ENCODE peak calls at places on chromosome 16, in nine cellular contexts. C, J, L, E, Z, W, M, V and N are unnamed samples.

GRCh38 chr16:84914273-84914672 is 94.5 kb downstream of the CRISPLD2 start:
- DNase-seq in C (no peak), J (no peak), L (no peak), E (no peak), Z (no peak), W (no peak), M (peak; percentile 83), V (peak; percentile 67), N (no peak)

GRCh38 chr16:22191966-22192260 is 14.2 kb upstream of the EEF2K start:
- DNase-seq in C (no peak), J (no peak), L (no peak), E (no peak), Z (no peak), W (peak; percentile 49), M (peak; percentile 62), V (no peak), N (no peak)

GRCh38 chr16:80174416-80174815 is 366.4 kb upstream of the DYNLRB2 start:
- DNase-seq in C (no peak), J (no peak), L (peak; percentile 78), E (peak; percentile 83), Z (peak; percentile 72), W (no peak), M (no peak), V (no peak), N (peak; percentile 80)

GRCh38 chr16:21646721-21647561 is 5.5 kb downstream of the IGSF6 start:
- DNase-seq in C (no peak), J (no peak), L (no peak), E (peak; percentile 57), Z (no peak), W (no peak), M (no peak), V (no peak), N (no peak)

GRCh38 chr16:75476817-75477216 is 12.3 kb upstream of the TMEM170A start:
- DNase-seq in C (no peak), J (no peak), L (no peak), E (no peak), Z (no peak), W (no peak), M (no peak), V (no peak), N (no peak)

GRCh38 chr16:54361813-54362212 is 75.2 kb upstream of the IRX3 start:
- DNase-seq in C (no peak), J (no peak), L (no peak), E (no peak), Z (peak; percentile 7), W (no peak), M (no peak), V (no peak), N (no peak)

GRCh38 chr16:58264961-58265479 is 29.8 kb downstream of the PRSS54 start:
- DNase-seq in C (no peak), J (no peak), L (peak; percentile 56), E (peak; percentile 97), Z (peak; percentile 46), W (no peak), M (no peak), V (no peak), N (peak; percentile 43)

GRCh38 chr16:58269526-58269925 is 25.3 kb downstream of the PRSS54 start:
- DNase-seq in C (no peak), J (no peak), L (no peak), E (no peak), Z (no peak), W (no peak), M (no peak), V (no peak), N (no peak)

GRCh38 chr16:2857451-2858244 is at the start of gene PRSS22:
- DNase-seq in C (no peak), J (peak; percentile 74), L (no peak), E (peak; percentile 56), Z (no peak), W (no peak), M (peak; percentile 44), V (no peak), N (no peak)

GRCh38 chr16:2856061-2856670 is 1.8 kb downstream of the PRSS22 start:
- DNase-seq in C (peak; percentile 44), J (peak; percentile 69), L (no peak), E (peak; percentile 30), Z (no peak), W (no peak), M (peak; percentile 39), V (no peak), N (no peak)

GRCh38 chr16:2859686-2860265 is 1.8 kb upstream of the PRSS22 start:
- DNase-seq in C (no peak), J (no peak), L (no peak), E (no peak), Z (no peak), W (no peak), M (peak; percentile 22), V (no peak), N (no peak)

GRCh38 chr16:2856686-2857450 is 1.1 kb downstream of the PRSS22 start:
- DNase-seq in C (no peak), J (no peak), L (no peak), E (no peak), Z (no peak), W (no peak), M (peak; percentile 28), V (no peak), N (no peak)

GRCh38 chr16:2858245-2859025 is 465 bp upstream of the PRSS22 start:
- DNase-seq in C (no peak), J (peak; percentile 82), L (no peak), E (peak; percentile 78), Z (no peak), W (no peak), M (peak; percentile 37), V (no peak), N (no peak)
- TF ChIP-seq CTCF in C (no peak), J (peak; percentile 27), L (no peak), E (peak; percentile 10), Z (no peak), W (no peak), M (no peak), V (no peak), N (no peak)

GRCh38 chr16:24253192-24253591 is 2.9 kb upstream of the CACNG3 start:
- DNase-seq in C (peak; percentile 33), J (no peak), L (peak; percentile 29), E (peak; percentile 51), Z (peak; percentile 48), W (no peak), M (no peak), V (no peak), N (no peak)

GRCh38 chr16:24257965-24258364 is 1.8 kb downstream of the CACNG3 start:
- DNase-seq in C (no peak), J (no peak), L (no peak), E (no peak), Z (peak; percentile 1), W (no peak), M (no peak), V (no peak), N (no peak)

DNA sequence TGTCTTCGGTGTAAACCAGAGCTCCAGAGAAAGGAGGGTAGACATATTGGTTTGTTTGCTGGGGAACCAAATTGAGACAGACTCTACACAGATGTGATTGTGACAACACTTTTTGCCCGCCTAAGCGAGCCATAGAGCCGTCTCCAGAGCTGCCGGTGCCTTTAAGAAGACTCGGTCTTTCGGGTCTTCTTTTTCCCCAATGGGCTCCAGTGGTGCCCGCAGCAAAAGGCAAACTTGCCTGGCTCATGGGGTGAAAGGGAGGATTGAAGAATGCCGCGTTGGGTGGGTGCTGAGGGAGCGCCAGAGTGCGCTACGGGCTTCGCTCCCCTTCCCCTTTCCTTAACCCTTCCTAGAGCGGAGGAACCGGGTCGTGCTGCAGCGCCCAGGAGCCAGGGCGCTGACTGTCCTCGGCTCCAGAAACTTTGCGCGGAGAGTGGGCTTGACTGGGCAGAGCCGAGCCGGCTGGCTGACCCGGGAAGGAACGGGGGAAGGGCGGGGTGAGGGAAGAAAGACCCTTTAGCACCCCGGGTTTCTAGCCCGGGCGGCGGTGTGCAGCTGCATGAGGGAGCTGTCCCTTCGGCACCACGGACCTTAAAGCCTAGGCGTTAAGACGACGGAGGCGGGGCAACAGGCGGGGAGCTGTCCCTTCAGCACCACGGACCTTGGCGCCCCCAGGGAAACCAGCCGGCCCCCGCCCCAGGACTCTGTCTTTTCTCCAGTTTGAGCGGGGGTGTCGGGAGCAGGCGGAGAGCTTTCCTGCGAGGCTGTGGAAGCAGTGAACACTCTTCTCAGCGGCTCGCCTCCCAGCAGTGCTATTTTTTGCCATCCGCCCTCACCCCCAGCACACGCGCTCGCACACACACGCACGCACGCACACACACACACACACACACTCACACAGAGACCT is at the start of gene CACNG3:
- DNase-seq in C (peak; percentile 97), J (peak; percentile 62), L (peak; percentile 23), E (peak; percentile 43), Z (peak; percentile 38), W (no peak), M (no peak), V (no peak), N (no peak)
- TF ChIP-seq CTCF in C (no peak), J (no peak), L (no peak), E (no peak), Z (no peak), W (no peak), M (no peak), V (no peak), N (no peak)

GRCh38 chr16:88533945-88534641 is 36.1 kb upstream of the ZC3H18 start:
- DNase-seq in C (peak; percentile 90), J (no peak), L (peak; percentile 58), E (peak; percentile 73), Z (peak; percentile 67), W (peak; percentile 89), M (peak; percentile 90), V (peak; percentile 91), N (no peak)

GRCh38 chr16:88535181-88535856 is 34.9 kb upstream of the ZC3H18 start:
- DNase-seq in C (no peak), J (no peak), L (no peak), E (no peak), Z (no peak), W (peak; percentile 52), M (peak; percentile 57), V (no peak), N (no peak)

GRCh38 chr16:88533381-88533831 is 36.8 kb upstream of the ZC3H18 start:
- DNase-seq in C (no peak), J (no peak), L (no peak), E (peak; percentile 39), Z (peak; percentile 25), W (peak; percentile 74), M (peak; percentile 60), V (no peak), N (no peak)

GRCh38 chr16:88535857-88536222 is 34.4 kb upstream of the ZC3H18 start:
- DNase-seq in C (no peak), J (no peak), L (no peak), E (no peak), Z (no peak), W (no peak), M (no peak), V (no peak), N (no peak)

GRCh38 chr16:88534731-88535141 is 35.5 kb upstream of the ZC3H18 start:
- DNase-seq in C (peak; percentile 65), J (no peak), L (peak; percentile 35), E (peak; percentile 52), Z (peak; percentile 43), W (peak; percentile 69), M (peak; percentile 83), V (no peak), N (no peak)
- TF ChIP-seq CTCF in C (no peak), J (no peak), L (no peak), E (peak; percentile 6), Z (no peak), W (no peak), M (no peak), V (no peak), N (peak; percentile 5)

DNA sequence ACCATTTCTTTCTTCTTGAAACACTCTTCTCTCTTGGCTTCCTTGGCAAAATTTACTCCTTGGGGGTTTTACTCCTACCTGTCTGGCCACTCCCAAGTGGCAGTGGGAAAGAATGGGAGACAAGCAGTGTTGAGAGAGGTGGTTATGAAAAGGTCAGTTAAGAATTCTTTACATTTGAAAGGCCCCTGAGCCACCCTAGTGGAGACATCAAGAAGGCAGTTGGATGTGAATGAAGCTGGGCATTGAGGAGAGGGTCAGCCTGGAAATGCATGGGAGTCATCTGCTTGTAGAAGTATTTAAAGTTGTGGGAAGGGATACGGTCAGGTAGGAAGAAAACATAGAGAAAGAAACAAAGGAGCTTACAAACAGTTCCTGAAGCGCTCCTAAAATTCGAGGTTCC is 42.3 kb upstream of the CCNF start:
- DNase-seq in C (no peak), J (no peak), L (no peak), E (no peak), Z (no peak), W (no peak), M (no peak), V (no peak), N (no peak)
- TF ChIP-seq CTCF in C (no peak), J (no peak), L (peak; percentile 26), E (peak; percentile 13), Z (peak; percentile 13), W (no peak), M (no peak), V (no peak), N (peak; percentile 14)